ENCODE peak calls at places on chromosome 12, in six cellular contexts. U, A, D, I, S and M are unnamed samples.

GRCh38 chr12:130054803-130055202 is 107.5 kb upstream of the FZD10 start:
- DNase-seq in U (no peak), D (no peak), S (no peak), A (no peak), I (no peak), M (no peak)

GRCh38 chr12:11780521-11781101 is 131.1 kb downstream of the ETV6 start:
- DNase-seq in S (no peak), U (no peak), D (no peak), I (no peak), A (no peak), M (no peak)

GRCh38 chr12:47408171-47408871 is 297.5 kb downstream of the RPAP3 start:
- DNase-seq in D (no peak), U (no peak), A (no peak), I (no peak), S (peak; percentile 51), M (no peak)

GRCh38 chr12:75690556-75690955 is 179.1 kb upstream of the KRR1 start:
- DNase-seq in A (no peak), S (no peak), U (no peak), I (no peak), D (no peak), M (no peak)

GRCh38 chr12:12194206-12194605 is 72.6 kb downstream of the LRP6 start:
- DNase-seq in D (no peak), A (no peak), U (no peak), S (no peak), I (no peak), M (no peak)

GRCh38 chr12:76083761-76084276 is 666 bp downstream of the NAP1L1 start:
- DNase-seq in D (peak; percentile 67), S (peak; percentile 67), U (peak; percentile 66), A (peak; percentile 49), I (no peak), M (peak; percentile 29)

GRCh38 chr12:52956987-52957386 is 8.1 kb downstream of the KRT18 start:
- DNase-seq in I (no peak), U (no peak), A (no peak), S (no peak), D (no peak), M (no peak)

GRCh38 chr12:75837700-75838099 is 193.9 kb downstream of the PHLDA1 start:
- DNase-seq in I (no peak), A (no peak), U (peak; percentile 38), S (peak; percentile 31), D (no peak), M (no peak)

GRCh38 chr12:11785722-11786121 is 136.2 kb downstream of the ETV6 start:
- DNase-seq in D (no peak), I (no peak), A (no peak), S (no peak), U (no peak), M (no peak)

GRCh38 chr12:121915841-121916321 is 2.5 kb upstream of the CFAP251 start:
- DNase-seq in I (no peak), D (no peak), A (no peak), S (no peak), U (no peak), M (no peak)

GRCh38 chr12:8493084-8493483 is 20.2 kb upstream of the CLEC4D start:
- DNase-seq in D (no peak), I (no peak), A (no peak), U (no peak), S (no peak), M (no peak)

GRCh38 chr12:52741378-52742195 is 35.6 kb downstream of the KRT76 start:
- DNase-seq in A (peak; percentile 47), U (peak; percentile 42), I (no peak), S (peak; percentile 72), D (peak; percentile 87), M (no peak)

GRCh38 chr12:49055978-49056754 is 4.4 kb downstream of the KMT2D start:
- DNase-seq in U (peak; percentile 45), I (peak; percentile 77), S (peak; percentile 69), A (peak; percentile 56), D (no peak), M (no peak)

GRCh38 chr12:25017336-25017735 is 68.4 kb upstream of the BCAT1 start:
- DNase-seq in D (no peak), I (no peak), U (no peak), A (no peak), S (no peak), M (no peak)

GRCh38 chr12:13472690-13473089 is 276.2 kb downstream of the EMP1 start:
- DNase-seq in I (no peak), D (no peak), S (no peak), A (no peak), U (no peak), M (no peak)

GRCh38 chr12:33223956-33224355 is 215.7 kb downstream of the SYT10 start:
- DNase-seq in A (no peak), D (no peak), U (no peak), I (no peak), S (no peak), M (no peak)

GRCh38 chr12:75599061-75599460 is 87.7 kb upstream of the KRR1 start:
- DNase-seq in U (no peak), A (no peak), S (no peak), D (no peak), I (no peak), M (no peak)

GRCh38 chr12:89355243-89356068 is 3.2 kb upstream of the DUSP6 start:
- DNase-seq in S (no peak), D (no peak), A (no peak), I (no peak), U (no peak), M (no peak)

DNA sequence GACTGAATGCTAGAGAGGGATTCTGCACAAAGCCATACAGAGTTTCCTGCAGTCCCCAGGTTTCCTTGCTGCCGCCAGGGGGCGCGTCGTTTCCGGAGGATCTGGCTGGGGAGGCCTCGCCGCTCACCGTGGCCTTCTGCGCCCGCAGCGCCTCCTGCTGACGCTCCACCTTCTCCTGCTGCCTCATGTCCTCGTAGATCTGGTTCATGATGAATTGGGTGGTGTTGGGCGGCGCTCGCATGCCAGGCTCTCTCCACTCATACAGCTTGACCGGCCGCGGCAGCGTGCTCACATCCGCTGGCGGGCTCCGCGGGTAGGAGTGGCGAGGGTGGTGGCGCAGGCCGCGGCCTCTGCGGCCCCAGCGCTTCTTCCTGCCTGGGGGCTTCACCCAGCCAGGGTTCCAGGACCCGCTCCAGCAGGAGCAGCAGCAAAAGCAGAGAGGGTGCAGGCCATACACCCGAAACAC is 987 bp downstream of the CCER1 start:
- DNase-seq in A (no peak), S (peak; percentile 21), D (no peak), I (no peak), U (no peak), M (no peak)
- H3K27ac ChIP-seq in A (no peak overlapping the region), S (no peak overlapping the region), D (no peak overlapping the region), I (no peak overlapping the region), U (no peak overlapping the region), M (no peak overlapping the region)

GRCh38 chr12:51320311-51320694 is 3.7 kb downstream of the BIN2 start:
- DNase-seq in S (no peak), D (no peak), U (no peak), A (no peak), I (no peak), M (no peak)

GRCh38 chr12:51322452-51322851 is 1.5 kb downstream of the BIN2 start:
- DNase-seq in A (no peak), I (no peak), S (no peak), D (no peak), U (no peak), M (no peak)

GRCh38 chr12:51321882-51322281 is 2.1 kb downstream of the BIN2 start:
- DNase-seq in S (no peak), D (no peak), A (no peak), U (no peak), I (no peak), M (no peak)

GRCh38 chr12:51318846-51319570 is 5.0 kb downstream of the BIN2 start:
- DNase-seq in U (no peak), D (no peak), S (no peak), A (no peak), I (no peak), M (no peak)

DNA sequence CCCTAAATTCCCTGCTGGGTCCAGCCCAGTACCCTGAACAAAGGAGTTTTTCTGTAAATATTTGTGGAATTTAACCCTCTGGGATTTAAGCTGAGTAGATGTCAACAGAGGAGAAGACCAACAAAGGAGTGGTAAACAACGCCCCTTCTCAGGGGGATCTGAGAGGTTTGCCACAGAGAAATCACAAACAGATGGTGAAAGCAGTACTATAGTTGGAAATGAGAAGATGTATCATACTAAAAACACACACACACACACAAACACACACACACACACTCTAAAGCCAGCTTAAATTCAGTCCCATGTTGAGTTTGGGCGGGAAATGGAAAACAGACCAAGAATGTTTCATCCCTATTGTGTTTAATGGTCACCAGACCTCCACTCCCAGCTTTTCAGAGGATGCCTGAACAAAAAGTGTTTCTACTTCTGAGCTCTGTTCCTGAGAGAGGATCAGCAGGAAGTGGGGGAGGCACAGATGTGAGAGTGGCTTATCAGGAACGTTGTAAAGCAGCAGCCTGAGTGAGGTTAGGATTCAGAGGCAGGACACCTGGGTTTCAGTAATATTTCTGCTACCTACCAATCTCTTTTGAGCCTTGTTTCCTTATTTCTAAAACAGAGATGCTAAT is 3.2 kb downstream of the BIN2 start:
- DNase-seq in U (no peak), I (no peak), D (no peak), A (no peak), S (no peak), M (no peak)
- H3K27ac ChIP-seq in U (no peak overlapping the region), I (no peak overlapping the region), D (no peak overlapping the region), A (peak overlapping the region; percentile 43), S (no peak overlapping the region), M (no peak overlapping the region)

DNA sequence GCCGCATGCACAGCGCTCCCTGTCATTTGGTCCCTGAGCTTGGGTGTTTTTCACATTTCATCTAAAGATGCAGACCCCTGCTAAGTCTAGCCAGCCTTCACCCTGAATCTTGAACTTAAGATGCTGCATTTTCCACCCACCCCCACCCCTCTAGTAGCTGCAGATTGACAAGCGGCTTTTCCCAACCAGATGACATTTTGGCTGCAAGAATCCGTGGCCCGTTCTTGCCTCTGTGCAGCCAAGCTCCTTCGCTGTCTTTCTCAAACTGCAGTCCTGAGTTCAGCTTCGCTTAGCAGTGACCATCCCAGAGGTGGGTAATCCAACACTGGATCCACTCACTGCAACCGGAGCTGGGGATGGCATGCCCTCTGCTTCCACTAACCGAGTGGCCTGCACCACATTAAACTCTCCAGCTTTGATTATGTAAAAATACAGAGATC is 757 bp upstream of the NFYB start:
- DNase-seq in A (no peak), D (no peak), S (no peak), I (no peak), U (peak; percentile 20), M (no peak)
- H3K27ac ChIP-seq in A (peak overlapping the region; percentile 83), D (no peak overlapping the region), S (peak overlapping the region; percentile 64), I (peak overlapping the region; percentile 84), U (peak overlapping the region; percentile 93), M (peak overlapping the region; percentile 82)

GRCh38 chr12:104933128-104933527 is 25.0 kb downstream of the SLC41A2 start:
- DNase-seq in S (no peak), U (no peak), A (no peak), I (no peak), D (no peak), M (no peak)

GRCh38 chr12:104929368-104929767 is 28.7 kb downstream of the SLC41A2 start:
- DNase-seq in A (no peak), I (no peak), D (no peak), S (no peak), U (no peak), M (no peak)

GRCh38 chr12:104930388-104931326 is 27.4 kb downstream of the SLC41A2 start:
- DNase-seq in A (no peak), U (no peak), D (no peak), I (no peak), S (no peak), M (no peak)

GRCh38 chr12:104928036-104928770 is 29.9 kb downstream of the SLC41A2 start:
- DNase-seq in U (no peak), A (no peak), S (no peak), D (no peak), I (no peak), M (no peak)

GRCh38 chr12:104929926-104930325 is 28.2 kb downstream of the SLC41A2 start:
- DNase-seq in D (no peak), A (no peak), I (no peak), U (no peak), S (no peak), M (no peak)
- H3K27ac ChIP-seq in D (no peak overlapping the region), A (no peak overlapping the region), I (no peak overlapping the region), U (no peak overlapping the region), S (no peak overlapping the region), M (no peak overlapping the region)